ENCODE peak calls at places on chromosome X, in four cellular contexts. Z, X, M and V are unnamed samples.

GRCh38 chrX:45769919-45770582 is 569.4 kb upstream of the DIPK2B start:
- DNase-seq in M (no peak), X (peak), Z (no peak), V (peak)

GRCh38 chrX:109134777-109135176 is 347.1 kb downstream of the GUCY2F start:
- DNase-seq in Z (no peak), X (no peak), M (no peak), V (no peak)

GRCh38 chrX:72208126-72208525 is 26.6 kb downstream of the PIN4 start:
- DNase-seq in X (no peak), M (no peak), Z (no peak), V (no peak)

GRCh38 chrX:1385824-1386223 is 6.1 kb downstream of the SLC25A6 start:
- DNase-seq in M (no peak), Z (no peak), X (no peak), V (no peak)

GRCh38 chrX:70549429-70549828 is 104.8 kb downstream of the DLG3 start:
- DNase-seq in Z (no peak), X (no peak), M (no peak), V (no peak)

GRCh38 chrX:1215123-1215823 is 2.8 kb upstream of the CRLF2 start:
- DNase-seq in Z (no peak), M (no peak), X (no peak), V (no peak)

GRCh38 chrX:10197597-10198210 is 40.9 kb downstream of the CLCN4 start:
- DNase-seq in M (no peak), X (no peak), Z (no peak), V (no peak)

GRCh38 chrX:14936561-14936960 is 63.3 kb downstream of the MOSPD2 start:
- DNase-seq in M (no peak), X (no peak), Z (peak), V (no peak)

GRCh38 chrX:40096395-40097091 is 1.2 kb downstream of the BCOR start:
- DNase-seq in Z (no peak), X (no peak), M (no peak), V (peak)

GRCh38 chrX:69152398-69152797 is 12.9 kb downstream of the PJA1 start:
- DNase-seq in M (no peak), X (no peak), Z (no peak), V (no peak)

GRCh38 chrX:46456125-46456922 is 88.9 kb downstream of the ZNF674 start:
- DNase-seq in X (no peak), M (no peak), Z (no peak), V (peak)

GRCh38 chrX:13077168-13077567 is 32.7 kb upstream of the FAM9C start:
- DNase-seq in M (no peak), X (no peak), Z (no peak), V (peak)

GRCh38 chrX:40581333-40581910 is 652 bp downstream of the ATP6AP2 start:
- DNase-seq in M (no peak), X (no peak), Z (no peak), V (peak)

GRCh38 chrX:37922926-37923325 is 75.6 kb upstream of the DYNLT3 start:
- DNase-seq in X (no peak), M (no peak), Z (no peak), V (peak)

GRCh38 chrX:40501456-40501855 is 79.3 kb upstream of the ATP6AP2 start:
- DNase-seq in M (no peak), Z (no peak), X (no peak), V (no peak)

GRCh38 chrX:1679238-1679637 is 64.4 kb downstream of the ASMT start:
- DNase-seq in X (no peak), Z (no peak), M (no peak), V (no peak)

GRCh38 chrX:17521871-17522693 is 147.1 kb downstream of the NHS start:
- DNase-seq in M (no peak), X (no peak), Z (peak), V (no peak)

GRCh38 chrX:103847174-103847870 is 15.3 kb upstream of the RAB9B start:
- DNase-seq in Z (no peak), X (no peak), M (no peak), V (no peak)

GRCh38 chrX:19007011-19007410 is 23.1 kb upstream of the PHKA2 start:
- DNase-seq in M (no peak), Z (no peak), X (no peak), V (no peak)

GRCh38 chrX:45745479-45745878 is 544.8 kb upstream of the DIPK2B start:
- DNase-seq in Z (no peak), X (no peak), M (no peak), V (no peak)

DNA sequence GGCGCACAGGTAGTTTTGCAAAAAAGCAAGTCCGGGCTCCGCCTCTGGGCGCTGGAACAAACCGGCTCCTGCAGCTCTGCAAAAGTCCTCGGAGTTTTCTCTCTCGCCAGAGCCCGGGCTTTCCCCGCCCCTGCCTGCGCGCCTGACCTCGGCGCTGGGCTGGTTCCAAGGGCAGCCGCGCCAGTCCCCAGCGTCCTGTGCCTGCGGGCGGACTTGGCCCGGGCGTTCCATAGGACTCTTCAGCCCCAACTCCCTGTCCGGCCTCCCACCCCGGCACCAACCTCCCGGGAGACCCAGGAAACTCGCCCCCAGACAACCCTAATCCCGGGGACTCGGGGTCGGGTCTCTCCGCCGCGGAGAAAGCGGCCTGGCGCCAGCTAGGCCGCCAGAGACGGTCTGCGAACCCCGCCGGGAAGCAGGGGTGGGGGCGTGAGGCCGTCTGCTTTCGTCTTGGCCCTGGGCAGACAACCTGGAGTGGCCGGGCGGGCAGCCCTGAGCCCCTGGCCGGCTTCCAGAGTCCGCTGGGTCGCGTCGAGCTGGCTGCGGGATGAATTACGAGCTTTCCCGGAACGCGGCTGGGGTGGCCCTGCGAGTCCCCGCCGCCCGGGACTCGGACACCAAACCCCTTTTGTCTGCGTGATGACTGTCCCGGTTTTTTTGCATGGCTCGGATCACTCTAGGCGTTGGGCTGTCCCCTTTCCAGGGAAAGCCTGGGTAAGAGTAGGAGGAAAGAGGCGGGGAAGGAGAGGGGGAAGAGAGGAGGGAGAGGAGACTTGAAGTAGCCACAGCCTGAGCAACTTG is 971 bp downstream of the MXRA5 start:
- DNase-seq in M (no peak), Z (no peak), X (no peak), V (no peak)
- TF ChIP-seq EZH2 in M (peak), Z (no peak), X (no peak), V (no peak)

GRCh38 chrX:30816079-30816478 is 73.0 kb downstream of the TAB3 start:
- DNase-seq in M (no peak), Z (no peak), X (no peak), V (no peak)

GRCh38 chrX:30814978-30815377 is 74.1 kb downstream of the TAB3 start:
- DNase-seq in Z (no peak), X (no peak), M (no peak), V (no peak)

DNA sequence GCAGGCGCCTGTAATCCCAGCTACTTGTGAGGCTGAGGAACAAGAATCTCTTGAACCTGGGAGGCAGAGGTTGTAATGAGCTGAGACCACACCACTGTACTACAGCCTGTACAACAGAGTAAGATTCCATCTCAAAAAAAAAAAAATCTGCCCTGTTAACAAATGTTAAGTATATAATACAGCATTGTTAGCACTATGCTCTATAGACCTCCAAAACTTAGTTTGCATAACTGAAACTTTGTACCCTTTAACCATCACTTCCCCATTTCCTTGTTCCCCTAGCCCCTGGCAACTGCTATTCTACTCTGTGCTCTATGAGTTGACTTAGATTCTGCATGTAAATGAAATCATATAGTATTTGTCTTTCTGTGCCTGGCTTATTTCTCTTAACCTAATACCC is 76.7 kb downstream of the TAB3 start:
- DNase-seq in M (no peak), X (no peak), Z (no peak), V (no peak)
- TF ChIP-seq MAX in M (no peak), X (no peak), Z (no peak), V (no peak)

GRCh38 chrX:149490100-149490499 is 15.0 kb downstream of the IDS start:
- DNase-seq in M (no peak), X (no peak), Z (no peak), V (no peak)

GRCh38 chrX:149493567-149494562 is 11.2 kb downstream of the IDS start:
- DNase-seq in M (no peak), Z (no peak), X (no peak), V (no peak)

GRCh38 chrX:149494844-149495565 is 10.1 kb downstream of the IDS start:
- DNase-seq in Z (no peak), X (no peak), M (no peak), V (no peak)

GRCh38 chrX:149495573-149496071 is 9.5 kb downstream of the IDS start:
- DNase-seq in M (no peak), X (no peak), Z (peak), V (peak)

GRCh38 chrX:149491812-149492211 is 13.3 kb downstream of the IDS start:
- DNase-seq in M (no peak), Z (no peak), X (no peak), V (no peak)
- TF ChIP-seq POLR2A in M (no peak), Z (no peak), X (no peak), V (no peak)

GRCh38 chrX:137565318-137565904 is 516 bp upstream of the ZIC3 start:
- DNase-seq in X (no peak), Z (no peak), M (no peak), V (no peak)
- TF ChIP-seq EZH2 in X (no peak), Z (no peak), M (no peak), V (no peak)

GRCh38 chrX:120310861-120311631 is at the start of gene TMEM255A:
- DNase-seq in M (no peak), Z (no peak), X (no peak), V (no peak)
- TF ChIP-seq MAX in M (no peak), Z (no peak), X (no peak), V (no peak)

GRCh38 chrX:154483325-154483724 is 3.1 kb downstream of the UBL4A start:
- DNase-seq in M (no peak), X (no peak), Z (no peak), V (no peak)
- TF ChIP-seq POLR2A in M (no peak), X (no peak), Z (no peak), V (no peak)